ENCODE peak calls at places on chromosomes 2 and 18, in five cellular contexts. S is heart right ventricle; T is NCI-H2171 treated with DMSO at 0.1 percent for 48 hours; N is HuH-7.5; L is stimulated activated CD8-positive, alpha-beta memory T cell treated with anti-CD3 and anti-CD28 coated beads, Interleukin-15, amount 100 ng/mL, for 24 hours. Z is an unnamed sample.

GRCh38 chr2:164328310-164328709 is 293.0 kb downstream of the GRB14 start:
- DNase-seq in S (no peak), T (no peak), N (no peak), L (no peak), Z (no peak)

GRCh38 chr18:50051288-50051687 is 143.7 kb downstream of the MYO5B start:
- DNase-seq in S (no peak), T (no peak), N (no peak), L (no peak), Z (peak; percentile 59)

GRCh38 chr18:31206787-31207381 is 44.2 kb upstream of the DSC1 start:
- DNase-seq in S (peak; percentile 39), T (no peak), N (no peak), L (no peak), Z (peak; percentile 67)

GRCh38 chr2:237505188-237505939 is 18.3 kb downstream of the MLPH start:
- DNase-seq in S (no peak), T (no peak), N (no peak), L (no peak), Z (no peak)

GRCh38 chr18:24231773-24232735 is 93.2 kb downstream of the CABYR start:
- DNase-seq in S (no peak), T (no peak), N (no peak), L (no peak), Z (no peak)

GRCh38 chr18:4157339-4157738 is 297.8 kb downstream of the DLGAP1 start:
- DNase-seq in S (no peak), T (no peak), N (no peak), L (no peak), Z (no peak)

GRCh38 chr18:40789286-40789685 is 1165.7 kb upstream of the PIK3C3 start:
- DNase-seq in S (no peak), T (no peak), N (no peak), L (no peak), Z (no peak)

GRCh38 chr2:210553371-210553770 is 3.0 kb upstream of the CPS1 start:
- DNase-seq in S (no peak), T (no peak), N (no peak), L (no peak), Z (no peak)

GRCh38 chr2:223315813-223316212 is 263.8 kb downstream of the KCNE4 start:
- DNase-seq in S (no peak), T (no peak), N (no peak), L (no peak), Z (no peak)

GRCh38 chr2:57296795-57297517 is 749.6 kb upstream of the VRK2 start:
- DNase-seq in S (no peak), T (no peak), N (no peak), L (no peak), Z (no peak)

GRCh38 chr2:241966671-241967070 is 97.1 kb downstream of the RTP5 start:
- DNase-seq in S (no peak), T (no peak), N (no peak), L (no peak), Z (no peak)

GRCh38 chr2:74908763-74909444 is 49.5 kb upstream of the POLE4 start:
- DNase-seq in S (no peak), T (no peak), N (no peak), L (no peak), Z (peak; percentile 26)

Z was measured in NCI-H69.